ENCODE peak calls at places on chromosomes 3 and 15, in five cellular contexts. P is PC-3, O is GM23338, Z is mammary epithelial cell, Y is fibroblast of lung. J is an unnamed sample.

GRCh38 chr3:133894334-133895207 is 1.1 kb downstream of the RAB6B start:
- DNase-seq in P (no peak), O (peak; percentile 77), Z (no peak), Y (no peak), J (no peak)

GRCh38 chr3:12724794-12725193 is 34.3 kb downstream of the TMEM40 start:
- DNase-seq in P (peak; percentile 36), O (no peak), Z (no peak), Y (no peak), J (no peak)

GRCh38 chr3:131543714-131544113 is 40.9 kb upstream of the MRPL3 start:
- DNase-seq in P (peak; percentile 93), O (no peak), Z (peak; percentile 49), Y (peak; percentile 89), J (peak; percentile 83)

GRCh38 chr3:76965122-76965725 is 74.7 kb upstream of the ROBO2 start:
- DNase-seq in P (no peak), O (no peak), Z (no peak), Y (no peak), J (no peak)

GRCh38 chr15:90845201-90845949 is 23.0 kb upstream of the FURIN start:
- DNase-seq in P (peak; percentile 86), O (no peak), Z (peak; percentile 79), Y (peak; percentile 87), J (peak; percentile 82)

GRCh38 chr15:57592836-57593420 is 1.2 kb downstream of the MYZAP start:
- DNase-seq in P (no peak), O (no peak), Z (no peak), Y (no peak), J (no peak)

GRCh38 chr3:43296565-43296964 is 10.2 kb downstream of the SNRK start:
- DNase-seq in P (peak; percentile 28), O (no peak), Z (peak; percentile 39), Y (no peak), J (no peak)

GRCh38 chr3:20352547-20353164 is 166.7 kb upstream of the SGO1 start:
- DNase-seq in P (no peak), O (no peak), Z (peak; percentile 6), Y (peak; percentile 5), J (no peak)

GRCh38 chr15:59570364-59570763 is 41.2 kb upstream of the GCNT3 start:
- DNase-seq in P (peak; percentile 73), O (no peak), Z (peak; percentile 84), Y (peak; percentile 9), J (peak; percentile 3)

GRCh38 chr3:134426660-134427181 is 52.5 kb upstream of the AMOTL2 start:
- DNase-seq in P (no peak), O (no peak), Z (peak; percentile 40), Y (peak; percentile 94), J (peak; percentile 94)

GRCh38 chr3:186909078-186909853 is 21.1 kb upstream of the ST6GAL1 start:
- DNase-seq in P (no peak), O (peak; percentile 63), Z (no peak), Y (no peak), J (no peak)

GRCh38 chr3:194537732-194538247 is 51.0 kb upstream of the ATP13A3 start:
- DNase-seq in P (peak; percentile 93), O (no peak), Z (peak; percentile 24), Y (peak; percentile 91), J (peak; percentile 87)

GRCh38 chr3:177538064-177538742 is 340.9 kb upstream of the TBL1XR1 start:
- DNase-seq in P (no peak), O (peak; percentile 12), Z (peak; percentile 22), Y (peak; percentile 82), J (peak; percentile 70)

GRCh38 chr3:71978150-71978721 is 193.3 kb upstream of the PROK2 start:
- DNase-seq in P (no peak), O (no peak), Z (no peak), Y (no peak), J (no peak)

GRCh38 chr3:17850448-17850847 is 108.0 kb upstream of the TBC1D5 start:
- DNase-seq in P (no peak), O (no peak), Z (no peak), Y (peak; percentile 42), J (peak; percentile 18)

GRCh38 chr15:97652041-97652440 is 308.5 kb upstream of the ARRDC4 start:
- DNase-seq in P (no peak), O (no peak), Z (no peak), Y (no peak), J (no peak)

GRCh38 chr3:141840737-141841544 is 35.5 kb upstream of the ATP1B3 start:
- DNase-seq in P (peak; percentile 58), O (no peak), Z (peak; percentile 91), Y (peak; percentile 83), J (peak; percentile 79)

GRCh38 chr3:100080573-100080972 is 33.7 kb downstream of the FILIP1L start:
- DNase-seq in P (no peak), O (no peak), Z (no peak), Y (peak; percentile 73), J (peak; percentile 65)

GRCh38 chr15:50798684-50799083 is 33.2 kb upstream of the SPPL2A start:
- DNase-seq in P (peak; percentile 61), O (no peak), Z (peak; percentile 45), Y (peak; percentile 12), J (no peak)

GRCh38 chr15:100869151-100869999 is 10.3 kb upstream of the ALDH1A3 start:
- DNase-seq in P (no peak), O (peak; percentile 71), Z (no peak), Y (no peak), J (no peak)

GRCh38 chr3:39148116-39149058 is 5.0 kb downstream of the CSRNP1 start:
- DNase-seq in P (no peak), O (no peak), Z (no peak), Y (peak; percentile 58), J (peak; percentile 44)

GRCh38 chr3:195908439-195909293 is at the start of gene TNK2:
- DNase-seq in P (peak; percentile 16), O (peak; percentile 52), Z (no peak), Y (no peak), J (no peak)

GRCh38 chr3:109346770-109347295 is 9.5 kb upstream of the DPPA4 start:
- DNase-seq in P (no peak), O (no peak), Z (no peak), Y (peak; percentile 74), J (peak; percentile 73)

GRCh38 chr15:73704869-73705645 is 20.9 kb downstream of the CD276 start:
- DNase-seq in P (peak; percentile 68), O (peak; percentile 89), Z (peak; percentile 27), Y (peak; percentile 15), J (no peak)

GRCh38 chr15:55289011-55289572 is 521 bp downstream of the RAB27A start:
- DNase-seq in P (peak; percentile 40), O (peak; percentile 57), Z (peak; percentile 42), Y (no peak), J (peak; percentile 17)

GRCh38 chr15:64149424-64150235 is 1.9 kb upstream of the SNX22 start:
- DNase-seq in P (peak; percentile 31), O (peak; percentile 75), Z (peak; percentile 37), Y (no peak), J (no peak)

GRCh38 chr3:141303481-141304223 is 64.7 kb upstream of the ZBTB38 start:
- DNase-seq in P (peak; percentile 82), O (peak; percentile 86), Z (peak; percentile 72), Y (peak; percentile 63), J (peak; percentile 46)

GRCh38 chr3:158100681-158101080 is 5.5 kb downstream of the SHOX2 start:
- DNase-seq in P (no peak), O (no peak), Z (no peak), Y (no peak), J (no peak)

GRCh38 chr3:158094917-158095301 is 11.3 kb downstream of the SHOX2 start:
- DNase-seq in P (no peak), O (no peak), Z (no peak), Y (no peak), J (no peak)

GRCh38 chr3:158095302-158095997 is 10.8 kb downstream of the SHOX2 start:
- DNase-seq in P (no peak), O (peak; percentile 59), Z (no peak), Y (no peak), J (no peak)

GRCh38 chr3:158097141-158097540 is 9.1 kb downstream of the SHOX2 start:
- DNase-seq in P (no peak), O (no peak), Z (no peak), Y (no peak), J (no peak)

DNA sequence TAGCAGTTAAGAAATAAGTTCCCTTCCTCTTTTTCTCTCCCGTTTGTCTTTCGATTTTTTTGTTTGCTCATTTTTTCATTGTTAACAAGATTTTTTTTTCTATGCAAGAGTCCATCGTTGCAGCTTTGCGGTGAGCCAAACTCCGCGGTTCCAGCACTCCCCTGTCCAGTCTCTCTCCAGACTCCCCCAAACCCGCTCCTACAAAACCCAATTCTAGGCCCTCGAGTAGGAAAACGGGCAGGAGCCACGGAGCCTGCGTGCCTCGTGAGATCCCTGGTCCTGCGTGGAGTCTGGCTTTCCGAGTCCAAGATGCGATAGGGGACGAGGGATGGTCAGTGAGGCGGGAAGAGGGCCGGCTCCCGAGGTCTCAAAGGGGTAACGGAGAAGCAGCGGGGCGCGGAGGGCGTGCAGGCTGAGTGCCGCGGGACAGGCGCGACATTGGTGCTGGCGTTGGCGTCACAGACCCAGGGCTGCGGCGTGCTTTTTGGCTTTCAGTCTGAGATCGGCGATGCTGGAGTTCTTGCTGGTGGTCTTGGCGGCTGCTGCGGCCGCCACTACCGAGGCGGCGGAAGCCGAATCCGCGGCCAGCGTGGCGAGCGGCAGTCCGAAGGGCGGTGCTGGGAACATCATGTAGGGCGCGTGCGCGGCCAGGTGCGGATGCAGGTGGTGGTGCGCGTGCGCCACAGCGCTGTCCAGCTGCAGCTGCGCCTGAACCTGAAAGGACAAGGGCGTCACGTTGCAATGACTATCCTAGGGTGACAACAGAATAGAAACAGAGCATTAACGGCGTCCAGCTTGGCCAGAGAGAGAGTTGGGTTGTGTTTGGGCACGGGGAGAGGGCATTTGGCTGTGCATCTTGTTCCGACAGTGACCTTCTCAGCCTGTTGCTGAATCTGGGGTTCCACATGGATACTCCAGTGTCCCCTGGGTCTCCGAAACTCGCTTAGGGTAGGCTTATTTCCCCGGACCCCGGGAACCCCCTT is 8.4 kb downstream of the SHOX2 start:
- DNase-seq in P (peak; percentile 83), O (peak; percentile 95), Z (peak; percentile 80), Y (peak; percentile 39), J (no peak)
- TF ChIP-seq EZH2 in P (no peak), O (peak; percentile 74), Z (no peak), Y (peak; percentile 93), J (peak; percentile 87)

DNA sequence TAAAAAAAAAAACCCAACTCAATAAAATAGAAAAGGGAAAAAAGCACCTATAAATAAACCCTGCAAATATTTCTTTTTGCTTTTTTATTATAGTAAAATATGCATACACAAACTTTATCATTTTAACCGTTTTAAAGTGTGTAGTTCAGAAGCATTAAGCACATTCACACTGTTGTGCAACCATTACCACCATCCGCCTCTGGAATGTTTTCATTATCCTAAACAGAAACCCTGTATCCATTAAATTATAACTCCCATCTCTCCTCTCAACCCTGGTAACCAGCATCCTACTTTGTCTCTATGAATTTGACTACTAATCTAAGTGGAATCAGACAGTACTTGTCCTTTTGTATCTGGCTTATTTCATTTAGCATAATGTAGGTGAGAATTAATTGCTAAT is 15.0 kb downstream of the CDCP1 start:
- DNase-seq in P (no peak), O (no peak), Z (no peak), Y (peak; percentile 51), J (no peak)
- H3K27ac ChIP-seq in P (peak overlapping the region; percentile 93), O (no peak overlapping the region), Z (peak overlapping the region; percentile 38), Y (peak overlapping the region; percentile 37), J (no peak overlapping the region)

DNA sequence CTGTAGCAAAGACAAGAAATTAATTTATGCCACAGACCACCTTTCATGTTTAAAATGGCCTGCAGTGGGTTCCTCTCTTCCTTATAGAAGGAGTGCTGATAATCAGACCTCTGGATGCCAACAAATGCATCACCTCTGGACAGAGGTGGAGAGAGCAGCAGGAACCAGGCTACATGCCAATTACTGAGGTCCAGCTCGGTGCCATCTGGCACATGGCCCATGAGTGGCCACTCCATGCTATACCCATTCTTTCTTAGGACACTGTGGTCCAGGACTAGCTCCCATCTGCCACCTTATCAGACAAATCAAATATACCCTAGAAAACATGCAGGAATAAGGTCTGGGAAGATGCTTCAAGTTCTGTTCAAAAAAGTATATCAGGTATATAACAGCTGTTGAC is 60.7 kb downstream of the TBC1D2B start:
- DNase-seq in P (no peak), O (no peak), Z (no peak), Y (no peak), J (no peak)
- H3K36me3 ChIP-seq in P (peaks cover 3% of the 10 kb centered on the region), O (peaks cover 9% of the 10 kb centered on the region), Z (peaks cover 6% of the 10 kb centered on the region), Y (peaks cover 10% of the 10 kb centered on the region), J (peaks cover 26% of the 10 kb centered on the region)

GRCh38 chr3:158098834-158099424 is 7.3 kb downstream of the SHOX2 start:
- DNase-seq in P (no peak), O (peak; percentile 55), Z (peak; percentile 9), Y (no peak), J (no peak)
- TF ChIP-seq EZH2 in P (no peak), O (peak; percentile 51), Z (no peak), Y (no peak), J (no peak)